ENCODE peak calls at places on chromosome 21, in nine cellular contexts. U is AG09309, K is fibroblast of pulmonary artery, V is brain microvascular endothelial cell, D is astrocyte of the spinal cord, A is upper lobe of right lung, B is fibroblast of lung, N is PC-3, J is foreskin fibroblast. P is an unnamed sample.

GRCh38 chr21:40667964-40668363 is 179.0 kb downstream of the DSCAM start:
- DNase-seq in A (no peak), J (no peak), K (no peak), D (no peak), V (no peak), N (no peak), B (no peak), U (no peak), P (no peak)

GRCh38 chr21:37368536-37369279 is 2.1 kb downstream of the DYRK1A start:
- DNase-seq in D (no peak), J (peak), A (no peak), U (no peak), B (peak), V (peak), K (no peak), N (peak), P (no peak)

GRCh38 chr21:28731700-28732321 is 260.9 kb downstream of the LTN1 start:
- DNase-seq in K (no peak), U (no peak), N (no peak), J (no peak), D (no peak), B (no peak), V (no peak), A (no peak), P (no peak)

GRCh38 chr21:29232601-29233541 is 65.9 kb upstream of the BACH1 start:
- DNase-seq in U (no peak), D (peak), K (peak), N (peak), V (peak), A (no peak), B (no peak), J (peak), P (no peak)

GRCh38 chr21:15908187-15908586 is 178.4 kb downstream of the USP25 start:
- DNase-seq in B (no peak), U (no peak), N (no peak), K (peak), J (no peak), D (no peak), A (no peak), V (peak), P (no peak)

GRCh38 chr21:28111151-28111619 is 881.5 kb downstream of the LTN1 start:
- DNase-seq in K (peak), B (peak), A (no peak), D (peak), U (peak), V (peak), J (peak), N (no peak), P (no peak)

GRCh38 chr21:36730291-36731281 is 31.7 kb downstream of the SIM2 start:
- DNase-seq in J (no peak), U (no peak), V (no peak), N (no peak), B (no peak), K (no peak), A (no peak), D (no peak), P (peak)

GRCh38 chr21:33325222-33326067 is 675 bp downstream of the IFNAR1 start:
- DNase-seq in V (peak), U (peak), A (peak), D (peak), K (peak), B (peak), N (peak), J (peak), P (no peak)

GRCh38 chr21:37130971-37131370 is 57.9 kb downstream of the TTC3 start:
- DNase-seq in D (no peak), J (no peak), U (no peak), V (peak), N (peak), A (no peak), B (no peak), K (peak), P (no peak)

GRCh38 chr21:46620846-46621245 is 14.6 kb upstream of the PRMT2 start:
- DNase-seq in K (no peak), U (no peak), D (no peak), A (no peak), V (no peak), N (no peak), J (no peak), B (no peak), P (no peak)

GRCh38 chr21:27104749-27105439 is 138.0 kb upstream of the ADAMTS5 start:
- DNase-seq in U (peak), V (peak), D (peak), J (peak), B (peak), A (no peak), N (peak), K (peak), P (no peak)

GRCh38 chr21:38903578-38904193 is 98.0 kb downstream of the ETS2 start:
- DNase-seq in U (no peak), N (no peak), K (no peak), V (no peak), D (no peak), B (no peak), A (no peak), J (no peak), P (no peak)

GRCh38 chr21:32298148-32298559 is 501 bp upstream of the MRAP start:
- DNase-seq in D (no peak), U (peak), J (peak), K (peak), V (no peak), B (peak), A (no peak), N (no peak), P (no peak)

GRCh38 chr21:38930838-38931237 is 125.1 kb downstream of the ETS2 start:
- DNase-seq in V (no peak), D (no peak), K (peak), A (no peak), U (peak), J (peak), B (peak), N (no peak), P (no peak)

GRCh38 chr21:36879827-36880226 is 86.6 kb downstream of the HLCS start:
- DNase-seq in J (no peak), K (no peak), V (no peak), B (no peak), D (no peak), U (no peak), N (no peak), A (no peak), P (no peak)

GRCh38 chr21:36859744-36860501 is 106.5 kb downstream of the HLCS start:
- DNase-seq in K (peak), A (peak), N (peak), V (peak), B (peak), D (peak), J (peak), U (no peak), P (peak)

GRCh38 chr21:37868446-37868845 is 47.8 kb downstream of the KCNJ6 start:
- DNase-seq in K (no peak), U (no peak), N (no peak), D (no peak), J (no peak), B (no peak), V (no peak), A (no peak), P (no peak)

GRCh38 chr21:16302851-16303282 is 573.1 kb downstream of the USP25 start:
- DNase-seq in U (peak), D (peak), A (no peak), V (peak), N (no peak), B (no peak), K (peak), J (peak), P (no peak)

GRCh38 chr21:16708431-16708830 is 804.4 kb upstream of the CXADR start:
- DNase-seq in N (no peak), B (peak), D (peak), A (no peak), U (peak), J (peak), K (peak), V (peak), P (no peak)

GRCh38 chr21:17270234-17270633 is 242.6 kb upstream of the CXADR start:
- DNase-seq in K (peak), N (peak), J (peak), A (no peak), D (peak), U (peak), V (peak), B (peak), P (peak)

GRCh38 chr21:38244885-38245869 is 11.6 kb upstream of the KCNJ15 start:
- DNase-seq in U (peak), N (peak), J (peak), A (no peak), V (peak), D (peak), K (peak), B (peak), P (no peak)

GRCh38 chr21:37472581-37472980 is 106.0 kb downstream of the DYRK1A start:
- DNase-seq in J (no peak), A (no peak), N (no peak), B (no peak), D (no peak), U (no peak), K (no peak), V (no peak), P (no peak)

GRCh38 chr21:36707763-36708511 is 9.0 kb downstream of the SIM2 start:
- DNase-seq in B (no peak), K (no peak), D (no peak), U (no peak), A (peak), N (no peak), V (no peak), J (no peak), P (peak)

GRCh38 chr21:14762734-14763694 is 216.9 kb upstream of the SAMSN1 start:
- DNase-seq in D (no peak), J (no peak), V (no peak), N (no peak), U (no peak), A (no peak), K (no peak), B (no peak), P (no peak)

GRCh38 chr21:29403922-29404538 is 105.3 kb downstream of the BACH1 start:
- DNase-seq in K (no peak), A (peak), D (no peak), B (peak), U (no peak), J (no peak), V (no peak), N (no peak), P (no peak)

GRCh38 chr21:36980280-36981048 is 14.0 kb upstream of the HLCS start:
- DNase-seq in D (peak), B (no peak), K (no peak), V (no peak), J (no peak), N (peak), U (no peak), A (peak), P (peak)

GRCh38 chr21:19228241-19228640 is 824.7 kb upstream of the TMPRSS15 start:
- DNase-seq in V (no peak), J (no peak), U (no peak), N (no peak), K (no peak), B (no peak), A (no peak), D (peak), P (no peak)

GRCh38 chr21:31446206-31446900 is 102.3 kb upstream of the TIAM1 start:
- DNase-seq in V (peak), A (no peak), J (no peak), N (no peak), K (no peak), U (no peak), B (no peak), D (no peak), P (no peak)

GRCh38 chr21:45865106-45865835 is 116.3 kb upstream of the COL6A1 start:
- DNase-seq in N (peak), J (peak), V (peak), U (peak), A (no peak), K (peak), B (peak), D (peak), P (no peak)

DNA sequence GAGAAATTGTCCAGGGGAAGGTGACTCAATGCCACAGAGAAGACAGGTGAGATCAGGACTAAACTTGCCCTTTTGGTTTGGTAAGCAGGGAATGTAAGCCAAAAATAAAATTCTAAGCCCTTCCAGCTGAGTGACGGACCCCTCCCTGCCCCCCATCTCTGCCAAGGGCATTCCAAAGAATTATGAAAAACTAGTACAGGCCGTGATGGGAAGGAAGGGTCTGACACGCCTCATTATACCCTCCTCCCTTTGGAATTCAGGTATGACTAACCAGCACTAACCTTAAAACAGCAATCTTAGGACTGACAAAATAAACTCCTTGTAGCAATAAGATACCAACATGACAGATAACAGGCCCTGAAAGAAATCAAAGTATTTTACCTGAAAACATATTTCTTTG is 99.6 kb downstream of the GABPA start:
- DNase-seq in D (no peak), V (no peak), J (no peak), U (no peak), B (no peak), K (no peak), A (no peak), N (peak), P (no peak)
- H3K4me3 ChIP-seq in D (no peak), V (no peak), J (no peak), U (no peak), B (no peak), K (no peak), A (no peak), N (no peak), P (no peak)

DNA sequence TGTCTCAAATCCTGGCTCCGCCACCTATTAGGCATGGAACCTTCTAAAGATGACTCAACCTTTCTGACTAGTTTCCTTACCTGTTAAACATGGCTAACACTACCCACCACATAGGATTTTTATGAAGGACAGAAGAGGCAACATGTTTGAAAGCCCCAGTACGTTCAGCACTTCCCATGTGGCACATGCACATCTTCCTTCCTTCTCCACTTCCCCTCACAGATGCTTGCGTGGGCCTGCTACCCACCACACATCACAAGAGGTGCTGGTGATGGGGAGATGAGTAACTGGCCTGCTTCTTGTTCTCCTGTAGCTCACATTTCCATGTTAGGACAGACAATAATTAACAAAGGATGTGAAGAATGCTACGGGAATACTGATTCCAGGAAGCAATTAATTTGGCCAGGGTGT is 7.1 kb downstream of the ZBTB21 start:
- DNase-seq in J (peak), V (no peak), K (no peak), A (peak), D (no peak), N (peak), B (no peak), U (no peak), P (no peak)
- H3K4me3 ChIP-seq in J (no peak), V (no peak), K (no peak), A (no peak), D (no peak), N (no peak), B (no peak), U (no peak), P (no peak)

GRCh38 chr21:44749759-44750674 is 38.6 kb upstream of the TSPEAR start:
- DNase-seq in J (no peak), K (no peak), B (no peak), A (peak), U (no peak), N (no peak), D (no peak), V (no peak), P (peak)
- H3K4me3 ChIP-seq in J (no peak), K (no peak), B (no peak), A (no peak), U (no peak), N (no peak), D (no peak), V (no peak), P (no peak)

DNA sequence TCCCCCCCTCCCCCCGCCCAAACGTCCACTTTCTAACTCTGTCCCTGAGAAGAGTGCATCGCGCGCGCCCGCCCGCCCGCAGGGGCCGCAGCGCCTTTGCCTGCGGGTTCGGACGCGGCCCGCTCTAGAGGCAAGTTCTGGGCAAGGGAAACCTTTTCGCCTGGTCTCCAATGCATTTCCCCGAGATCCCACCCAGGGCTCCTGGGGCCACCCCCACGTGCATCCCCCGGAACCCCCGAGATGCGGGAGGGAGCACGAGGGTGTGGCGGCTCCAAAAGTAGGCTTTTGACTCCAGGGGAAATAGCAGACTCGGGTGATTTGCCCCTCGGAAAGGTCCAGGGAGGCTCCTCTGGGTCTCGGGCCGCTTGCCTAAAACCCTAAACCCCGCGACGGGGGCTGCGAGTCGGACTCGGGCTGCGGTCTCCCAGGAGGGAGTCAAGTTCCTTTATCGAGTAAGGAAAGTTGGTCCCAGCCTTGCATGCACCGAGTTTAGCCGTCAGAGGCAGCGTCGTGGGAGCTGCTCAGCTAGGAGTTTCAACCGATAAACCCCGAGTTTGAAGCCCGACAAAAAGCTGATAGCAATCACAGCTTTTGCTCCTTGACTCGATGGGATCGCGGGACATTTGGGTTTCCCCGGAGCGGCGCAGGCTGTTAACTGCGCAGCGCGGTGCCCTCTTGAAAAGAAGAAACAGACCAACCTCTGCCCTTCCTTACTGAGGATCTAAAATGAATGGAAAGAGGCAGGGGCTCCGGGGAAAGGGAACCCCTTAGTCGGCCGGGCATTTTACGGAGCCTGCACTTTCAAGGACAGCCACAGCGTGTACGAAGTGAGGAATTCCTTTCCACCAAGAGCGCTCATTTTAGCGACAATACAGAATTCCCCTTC is 158.1 kb downstream of the RUNX1 start:
- DNase-seq in D (peak), J (no peak), U (no peak), A (no peak), K (peak), V (peak), N (no peak), B (peak), P (peak)
- H3K4me3 ChIP-seq in D (peak), J (peak), U (peak), A (peak), K (peak), V (peak), N (no peak), B (peak), P (peak)